ENCODE peak calls at places on chromosome 15, in six cellular contexts. Y, H, A, L, E and I are unnamed samples.

GRCh38 chr15:99729920-99730319 is 3.3 kb downstream of the LYSMD4 start:
- DNase-seq in Y (peak), H (no peak), A (peak), L (peak), E (no peak), I (no peak)

GRCh38 chr15:100020614-100021013 is 287.4 kb upstream of the LYSMD4 start:
- DNase-seq in Y (no peak), H (no peak), A (no peak), L (no peak), E (no peak), I (no peak)

GRCh38 chr15:77627067-77627466 is 5.6 kb downstream of the LINGO1 start:
- DNase-seq in Y (no peak), H (no peak), A (no peak), L (no peak), E (no peak), I (no peak)

GRCh38 chr15:89958107-89958805 is 42.9 kb upstream of the ZNF710 start:
- DNase-seq in Y (no peak), H (no peak), A (no peak), L (no peak), E (no peak), I (peak)

GRCh38 chr15:99296386-99296785 is 45.1 kb downstream of the LRRC28 start:
- DNase-seq in Y (no peak), H (no peak), A (no peak), L (no peak), E (no peak), I (no peak)

GRCh38 chr15:59105839-59106238 is 893 bp downstream of the CCNB2 start:
- DNase-seq in Y (no peak), H (no peak), A (no peak), L (no peak), E (no peak), I (no peak)

GRCh38 chr15:38427380-38427779 is 26.5 kb upstream of the FAM98B start:
- DNase-seq in Y (no peak), H (no peak), A (no peak), L (no peak), E (no peak), I (no peak)

GRCh38 chr15:78938608-78939488 is 6.0 kb downstream of the CTSH start:
- DNase-seq in Y (no peak), H (no peak), A (no peak), L (no peak), E (no peak), I (no peak)

GRCh38 chr15:99442268-99442897 is 123.4 kb upstream of the MEF2A start:
- DNase-seq in Y (peak), H (peak), A (peak), L (no peak), E (peak), I (peak)

GRCh38 chr15:37016287-37016686 is 84.1 kb downstream of the MEIS2 start:
- DNase-seq in Y (no peak), H (no peak), A (peak), L (no peak), E (no peak), I (no peak)

GRCh38 chr15:72167445-72167844 is 30.1 kb downstream of the GRAMD2A start:
- DNase-seq in Y (no peak), H (no peak), A (no peak), L (no peak), E (no peak), I (no peak)
- H3K27ac ChIP-seq in Y (no peak), H (no peak), A (no peak), L (no peak), E (no peak), I (no peak)

GRCh38 chr15:45136378-45136764 is 6.6 kb downstream of the DUOX1 start:
- DNase-seq in Y (peak), H (no peak), A (no peak), L (peak), E (no peak), I (no peak)
- TF ChIP-seq CTCF in Y (peak), H (no peak), A (no peak), L (peak), E (no peak), I (no peak)

DNA sequence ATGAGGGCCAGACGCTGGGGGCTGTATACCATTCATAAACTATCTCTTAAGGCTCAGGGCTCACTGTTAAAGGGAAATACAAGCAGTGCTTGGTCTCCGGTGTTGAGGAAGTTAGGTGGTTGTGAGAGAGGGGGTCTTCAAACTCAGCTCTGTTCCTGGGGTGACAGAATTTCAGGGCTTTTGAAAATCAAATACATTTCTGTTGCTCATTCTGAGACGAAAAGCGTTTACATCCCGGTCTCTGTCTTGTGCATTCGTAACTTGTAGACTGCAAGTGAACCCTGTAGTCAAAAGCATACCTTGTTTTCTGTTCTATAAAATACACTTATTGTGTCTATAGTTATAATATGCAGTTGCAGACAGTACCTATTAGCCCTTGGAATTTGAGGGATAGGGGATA is 1.7 kb downstream of the SLCO3A1 start:
- DNase-seq in Y (no peak), H (no peak), A (no peak), L (no peak), E (no peak), I (no peak)
- H3K4me3 ChIP-seq in Y (peak), H (peak), A (no peak), L (peak), E (no peak), I (peak)

GRCh38 chr15:91759560-91759959 is 93.9 kb upstream of the SLCO3A1 start:
- DNase-seq in Y (no peak), H (no peak), A (no peak), L (no peak), E (no peak), I (no peak)
- H3K27ac ChIP-seq in Y (no peak), H (no peak), A (no peak), L (no peak), E (no peak), I (no peak)

DNA sequence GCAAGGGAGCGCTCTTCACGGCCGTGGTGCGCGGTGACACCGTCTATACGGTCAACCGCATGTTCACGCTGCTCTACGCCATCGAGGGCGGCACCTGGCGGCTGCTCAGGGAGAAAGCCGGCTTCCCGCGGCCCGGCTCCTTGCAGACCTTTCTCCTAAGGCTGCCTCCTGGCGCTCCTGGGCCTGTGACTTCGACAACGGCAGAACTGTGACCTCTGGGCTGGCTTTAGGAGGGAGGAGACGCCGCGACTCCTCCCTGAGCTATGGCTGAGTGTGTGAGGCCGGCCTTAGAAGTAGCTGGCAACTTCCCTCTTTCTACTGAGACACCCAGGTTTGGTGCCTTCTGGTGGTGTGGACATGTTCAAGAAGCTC is 1.4 kb downstream of the KBTBD13 start:
- DNase-seq in Y (peak), H (peak), A (peak), L (peak), E (peak), I (peak)
- TF ChIP-seq CTCF in Y (peak), H (peak), A (peak), L (peak), E (peak), I (peak)

DNA sequence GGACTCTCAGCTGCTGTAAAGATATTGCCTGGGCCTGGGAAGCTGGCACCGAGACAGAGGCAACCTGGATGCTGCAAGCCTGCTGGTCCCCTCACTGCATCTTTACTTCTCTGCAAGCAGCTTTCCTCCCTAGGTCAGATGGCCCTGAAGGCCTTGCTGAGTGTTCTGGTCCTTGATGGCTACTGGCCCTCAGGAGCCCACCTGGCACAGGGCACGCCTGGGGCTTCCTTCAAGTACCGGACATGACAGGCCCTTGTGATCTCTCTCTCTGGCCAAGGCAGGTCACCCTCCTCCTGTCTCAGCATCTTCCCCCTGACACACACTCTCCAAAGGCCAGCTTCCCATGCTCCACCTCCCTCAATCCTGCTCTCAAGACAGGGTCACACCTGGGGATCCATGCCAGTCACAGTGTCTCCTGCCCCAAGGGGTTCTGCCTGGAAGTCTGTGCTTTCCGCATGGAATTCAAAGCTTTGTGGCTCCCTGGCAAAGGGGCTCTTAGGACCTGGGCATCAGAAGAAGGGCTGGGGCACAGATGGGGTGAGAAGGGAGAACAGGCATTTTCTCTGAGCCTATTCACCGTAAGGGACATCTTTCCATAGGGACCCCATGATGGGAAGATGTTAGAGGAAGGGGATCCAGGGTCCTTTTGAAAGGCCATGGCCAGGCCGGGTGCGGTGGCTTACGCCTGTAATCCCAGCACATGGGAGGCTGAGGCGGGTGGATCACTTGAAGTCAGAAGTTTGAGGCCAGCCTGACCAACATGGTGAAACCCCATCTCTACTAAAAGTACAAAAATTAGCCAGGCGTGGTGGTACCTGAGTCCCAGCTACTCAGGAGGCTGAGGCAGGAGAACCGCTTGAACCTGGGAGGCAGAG is 4.7 kb upstream of the PAQR5 start:
- DNase-seq in Y (no peak), H (no peak), A (no peak), L (no peak), E (no peak), I (no peak)
- H3K4me3 ChIP-seq in Y (no peak), H (no peak), A (no peak), L (no peak), E (no peak), I (no peak)

GRCh38 chr15:33580526-33580925 is 269.8 kb downstream of the RYR3 start:
- DNase-seq in Y (no peak), H (no peak), A (no peak), L (no peak), E (no peak), I (no peak)
- H3K27ac ChIP-seq in Y (no peak), H (no peak), A (peak), L (no peak), E (no peak), I (no peak)

DNA sequence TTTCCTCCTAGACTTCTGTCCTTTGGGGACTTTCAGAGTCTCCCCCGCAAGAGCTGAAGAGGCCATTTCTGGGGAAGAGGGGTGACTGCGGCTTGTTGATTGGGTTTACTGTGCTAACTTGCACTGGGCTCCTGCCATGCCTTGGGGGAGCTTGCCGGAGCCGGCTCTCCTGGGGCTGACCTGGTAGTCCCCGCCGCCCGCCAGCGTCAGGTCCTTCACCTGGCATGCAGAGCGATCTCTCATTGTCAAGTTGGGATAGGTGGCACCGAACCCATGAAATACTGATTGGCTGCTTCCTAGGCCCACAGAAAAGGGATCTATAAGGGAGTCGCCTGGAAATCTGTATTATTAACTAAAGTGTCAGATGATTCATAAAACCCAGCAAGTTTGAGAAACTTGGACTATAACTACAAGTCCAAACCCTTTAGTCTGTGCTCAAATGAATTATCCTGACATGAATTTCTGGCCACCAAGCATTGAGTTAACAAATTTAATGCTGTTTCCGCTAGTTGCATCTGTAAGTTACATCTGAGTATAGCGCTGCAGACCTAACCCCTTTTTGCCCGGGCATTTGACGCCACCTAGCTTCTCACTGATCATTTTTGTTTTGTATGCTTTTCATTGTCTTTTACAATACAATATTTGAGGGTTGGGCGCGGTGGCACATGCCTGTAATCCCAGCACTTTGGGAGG is 605 bp upstream of the IMP3 start:
- DNase-seq in Y (no peak), H (no peak), A (peak), L (peak), E (peak), I (peak)
- TF ChIP-seq CTCF in Y (peak), H (no peak), A (peak), L (peak), E (no peak), I (no peak)

GRCh38 chr15:50452927-50453326 is 28.7 kb downstream of the USP8 start:
- DNase-seq in Y (no peak), H (no peak), A (no peak), L (no peak), E (no peak), I (no peak)
- H3K4me3 ChIP-seq in Y (no peak), H (no peak), A (no peak), L (no peak), E (no peak), I (no peak)